ENCODE peak calls at places on chromosomes 4 and X, in five cellular contexts. One of them, this sample, is unnamed.

GRCh38 chr4:111871802-111872201 is 273.5 kb upstream of the FAM241A start:
- DNase-seq in A549: no peak
- DNase-seq in choroid plexus epithelial cell: no peak
- DNase-seq in uterus: no peak
- DNase-seq in GM06990: no peak
- DNase-seq in this sample: no peak

GRCh38 chr4:7763788-7764187 is 175.9 kb downstream of the AFAP1 start:
- DNase-seq in uterus: no peak
- DNase-seq in A549: no peak
- DNase-seq in GM06990: no peak
- DNase-seq in choroid plexus epithelial cell: peak
- DNase-seq in this sample: peak

GRCh38 chr4:94848326-94848725 is 90.6 kb downstream of the BMPR1B start:
- DNase-seq in uterus: no peak
- DNase-seq in GM06990: no peak
- DNase-seq in A549: no peak
- DNase-seq in choroid plexus epithelial cell: no peak
- DNase-seq in this sample: no peak

GRCh38 chr4:73895201-73896177 is 26.3 kb downstream of the CXCL1 start:
- DNase-seq in choroid plexus epithelial cell: peak
- DNase-seq in GM06990: no peak
- DNase-seq in A549: no peak
- DNase-seq in uterus: no peak
- DNase-seq in this sample: no peak

GRCh38 chr4:77636902-77637301 is 31.3 kb downstream of the CXCL13 start:
- DNase-seq in choroid plexus epithelial cell: peak
- DNase-seq in GM06990: no peak
- DNase-seq in uterus: no peak
- DNase-seq in A549: peak
- DNase-seq in this sample: peak

GRCh38 chrX:67523002-67523711 is 20.7 kb upstream of the AR start:
- DNase-seq in choroid plexus epithelial cell: no peak
- DNase-seq in uterus: no peak
- DNase-seq in A549: no peak
- DNase-seq in GM06990: no peak
- DNase-seq in this sample: no peak

GRCh38 chr4:8602686-8603430 is 10.3 kb downstream of the CPZ start:
- DNase-seq in A549: no peak
- DNase-seq in GM06990: no peak
- DNase-seq in uterus: no peak
- DNase-seq in choroid plexus epithelial cell: no peak
- DNase-seq in this sample: no peak

GRCh38 chrX:152299787-152300186 is 151.3 kb downstream of the GABRA3 start:
- DNase-seq in choroid plexus epithelial cell: no peak
- DNase-seq in GM06990: no peak
- DNase-seq in A549: no peak
- DNase-seq in uterus: no peak
- DNase-seq in this sample: no peak

GRCh38 chr4:149749769-149750168 is 65.9 kb downstream of the IQCM start:
- DNase-seq in GM06990: no peak
- DNase-seq in A549: no peak
- DNase-seq in choroid plexus epithelial cell: no peak
- DNase-seq in uterus: no peak
- DNase-seq in this sample: no peak

GRCh38 chr4:10590896-10591295 is 93.7 kb downstream of the CLNK start:
- DNase-seq in uterus: no peak
- DNase-seq in choroid plexus epithelial cell: peak
- DNase-seq in A549: no peak
- DNase-seq in GM06990: no peak
- DNase-seq in this sample: peak

GRCh38 chr4:94739741-94740140 is 18.0 kb upstream of the BMPR1B start:
- DNase-seq in A549: no peak
- DNase-seq in GM06990: no peak
- DNase-seq in uterus: no peak
- DNase-seq in choroid plexus epithelial cell: no peak
- DNase-seq in this sample: no peak

GRCh38 chrX:63750846-63751245 is 34.2 kb downstream of the ARHGEF9 start:
- DNase-seq in uterus: no peak
- DNase-seq in choroid plexus epithelial cell: no peak
- DNase-seq in GM06990: no peak
- DNase-seq in A549: no peak
- DNase-seq in this sample: no peak

GRCh38 chr4:89356086-89356485 is 48.5 kb upstream of the GPRIN3 start:
- DNase-seq in uterus: no peak
- DNase-seq in A549: no peak
- DNase-seq in choroid plexus epithelial cell: no peak
- DNase-seq in GM06990: no peak
- DNase-seq in this sample: no peak

GRCh38 chr4:966266-967112 is 6.9 kb downstream of the DGKQ start:
- DNase-seq in GM06990: no peak
- DNase-seq in A549: no peak
- DNase-seq in uterus: no peak
- DNase-seq in choroid plexus epithelial cell: no peak
- DNase-seq in this sample: no peak

GRCh38 chr4:87011340-87012034 is 76.7 kb downstream of the AFF1 start:
- DNase-seq in choroid plexus epithelial cell: peak
- DNase-seq in A549: peak
- DNase-seq in uterus: peak
- DNase-seq in GM06990: no peak
- DNase-seq in this sample: peak

GRCh38 chr4:71025654-71026053 is 32.2 kb downstream of the DCK start:
- DNase-seq in uterus: no peak
- DNase-seq in choroid plexus epithelial cell: peak
- DNase-seq in A549: no peak
- DNase-seq in GM06990: no peak
- DNase-seq in this sample: peak

GRCh38 chrX:128020701-128021100 is 31.5 kb downstream of the ACTRT1 start:
- DNase-seq in A549: peak
- DNase-seq in GM06990: no peak
- DNase-seq in uterus: no peak
- DNase-seq in choroid plexus epithelial cell: peak
- DNase-seq in this sample: peak

GRCh38 chrX:45847966-45848365 is 647.3 kb upstream of the DIPK2B start:
- DNase-seq in A549: no peak
- DNase-seq in choroid plexus epithelial cell: peak
- DNase-seq in GM06990: no peak
- DNase-seq in uterus: no peak
- DNase-seq in this sample: no peak

GRCh38 chrX:19627081-19627480 is 111.8 kb upstream of the MAP3K15 start:
- DNase-seq in GM06990: no peak
- DNase-seq in A549: no peak
- DNase-seq in choroid plexus epithelial cell: no peak
- DNase-seq in uterus: no peak
- DNase-seq in this sample: no peak

GRCh38 chr4:139557506-139558110 is 1.6 kb upstream of the SETD7 start:
- DNase-seq in GM06990: no peak
- DNase-seq in uterus: no peak
- DNase-seq in choroid plexus epithelial cell: no peak
- DNase-seq in A549: no peak
- DNase-seq in this sample: no peak

GRCh38 chrX:150966235-150966634 is 16.9 kb upstream of the HMGB3 start:
- DNase-seq in uterus: no peak
- DNase-seq in GM06990: no peak
- DNase-seq in choroid plexus epithelial cell: no peak
- DNase-seq in A549: no peak
- DNase-seq in this sample: no peak

GRCh38 chr4:111689214-111689613 is 456.0 kb upstream of the FAM241A start:
- DNase-seq in uterus: peak
- DNase-seq in A549: no peak
- DNase-seq in GM06990: no peak
- DNase-seq in choroid plexus epithelial cell: peak
- DNase-seq in this sample: peak

GRCh38 chrX:7117587-7117986 is 29.9 kb upstream of the STS start:
- DNase-seq in uterus: no peak
- DNase-seq in A549: no peak
- DNase-seq in choroid plexus epithelial cell: no peak
- DNase-seq in GM06990: peak
- DNase-seq in this sample: no peak

GRCh38 chrX:134460861-134461218 is 875 bp downstream of the HPRT1 start:
- DNase-seq in A549: no peak
- DNase-seq in choroid plexus epithelial cell: peak
- DNase-seq in uterus: no peak
- DNase-seq in GM06990: no peak
- DNase-seq in this sample: peak

GRCh38 chrX:129693343-129693742 is 38.6 kb upstream of the APLN start:
- DNase-seq in choroid plexus epithelial cell: no peak
- DNase-seq in A549: no peak
- DNase-seq in uterus: no peak
- DNase-seq in GM06990: no peak
- DNase-seq in this sample: no peak

GRCh38 chr4:1052231-1052671 is 40.8 kb downstream of the FGFRL1 start:
- DNase-seq in choroid plexus epithelial cell: no peak
- DNase-seq in A549: no peak
- DNase-seq in GM06990: no peak
- DNase-seq in uterus: no peak
- DNase-seq in this sample: no peak

GRCh38 chr4:122584517-122584916 is 36.3 kb downstream of the IL21 start:
- DNase-seq in uterus: no peak
- DNase-seq in choroid plexus epithelial cell: peak
- DNase-seq in A549: no peak
- DNase-seq in GM06990: no peak
- DNase-seq in this sample: peak

DNA sequence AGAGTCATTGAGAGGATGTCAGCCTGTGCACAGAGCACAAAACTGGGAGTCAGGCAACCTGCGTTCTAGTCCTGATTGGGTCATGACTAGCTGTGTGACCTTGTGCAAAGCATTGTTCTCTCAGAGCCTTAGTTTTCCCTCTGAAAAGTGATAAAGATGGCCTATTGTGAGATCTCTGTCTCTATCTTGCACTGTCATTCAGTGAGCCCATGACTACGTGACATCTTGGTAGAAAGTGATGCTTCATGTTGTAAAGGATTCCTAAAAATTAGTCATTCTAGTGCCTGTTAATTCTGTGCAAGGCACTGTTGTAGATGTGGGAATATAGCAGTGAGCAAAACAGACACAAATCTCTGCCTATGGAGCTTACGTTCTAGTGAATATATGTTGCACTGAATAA is 2.5 kb downstream of the PGRMC1 start:
- DNase-seq in uterus: no peak
- DNase-seq in A549: no peak
- DNase-seq in choroid plexus epithelial cell: peak
- DNase-seq in GM06990: no peak
- DNase-seq in this sample: no peak
- H3K4me3 ChIP-seq in uterus: no peak
- H3K4me3 ChIP-seq in A549: no peak
- H3K4me3 ChIP-seq in choroid plexus epithelial cell: peak
- H3K4me3 ChIP-seq in GM06990: no peak
- H3K4me3 ChIP-seq in this sample: no peak

DNA sequence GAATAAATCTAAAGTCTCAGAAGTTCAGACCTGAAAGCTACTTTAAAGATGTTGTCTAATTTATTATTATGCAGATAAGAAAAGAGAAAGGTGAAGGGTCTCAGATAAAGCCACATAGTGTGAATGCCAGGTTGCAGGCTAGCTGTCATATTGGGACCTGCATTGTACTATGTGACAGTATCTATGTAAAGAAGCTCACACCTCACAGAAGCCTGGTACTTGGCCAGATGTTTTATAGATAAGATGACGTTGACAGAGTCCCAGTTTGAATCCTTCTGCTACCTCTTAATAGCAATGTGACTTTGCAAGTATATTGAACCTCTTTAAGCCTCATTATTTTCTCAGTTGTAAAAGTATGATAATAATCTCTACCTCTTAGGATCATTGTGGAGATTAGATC is 227.0 kb downstream of the SPRY1 start:
- DNase-seq in choroid plexus epithelial cell: no peak
- DNase-seq in GM06990: no peak
- DNase-seq in uterus: no peak
- DNase-seq in A549: no peak
- DNase-seq in this sample: no peak
- H3K4me3 ChIP-seq in choroid plexus epithelial cell: no peak
- H3K4me3 ChIP-seq in GM06990: no peak
- H3K4me3 ChIP-seq in uterus: no peak
- H3K4me3 ChIP-seq in A549: no peak
- H3K4me3 ChIP-seq in this sample: no peak

GRCh38 chr4:2651546-2651945 is 104.6 kb downstream of the TNIP2 start:
- DNase-seq in choroid plexus epithelial cell: no peak
- DNase-seq in GM06990: no peak
- DNase-seq in A549: no peak
- DNase-seq in uterus: no peak
- DNase-seq in this sample: no peak

GRCh38 chr4:2647403-2648158 is 108.6 kb downstream of the TNIP2 start:
- DNase-seq in choroid plexus epithelial cell: no peak
- DNase-seq in GM06990: no peak
- DNase-seq in uterus: no peak
- DNase-seq in A549: no peak
- DNase-seq in this sample: no peak

GRCh38 chr4:2648159-2648814 is 107.8 kb downstream of the TNIP2 start:
- DNase-seq in A549: no peak
- DNase-seq in GM06990: no peak
- DNase-seq in choroid plexus epithelial cell: no peak
- DNase-seq in uterus: no peak
- DNase-seq in this sample: no peak

GRCh38 chr4:2650276-2650675 is 105.9 kb downstream of the TNIP2 start:
- DNase-seq in choroid plexus epithelial cell: no peak
- DNase-seq in GM06990: no peak
- DNase-seq in A549: no peak
- DNase-seq in uterus: no peak
- DNase-seq in this sample: no peak

GRCh38 chr4:2649604-2650114 is 106.5 kb downstream of the TNIP2 start:
- DNase-seq in A549: no peak
- DNase-seq in uterus: no peak
- DNase-seq in GM06990: no peak
- DNase-seq in choroid plexus epithelial cell: no peak
- DNase-seq in this sample: no peak
- H3K4me3 ChIP-seq in A549: no peak
- H3K4me3 ChIP-seq in uterus: no peak
- H3K4me3 ChIP-seq in GM06990: no peak
- H3K4me3 ChIP-seq in choroid plexus epithelial cell: no peak
- H3K4me3 ChIP-seq in this sample: no peak

DNA sequence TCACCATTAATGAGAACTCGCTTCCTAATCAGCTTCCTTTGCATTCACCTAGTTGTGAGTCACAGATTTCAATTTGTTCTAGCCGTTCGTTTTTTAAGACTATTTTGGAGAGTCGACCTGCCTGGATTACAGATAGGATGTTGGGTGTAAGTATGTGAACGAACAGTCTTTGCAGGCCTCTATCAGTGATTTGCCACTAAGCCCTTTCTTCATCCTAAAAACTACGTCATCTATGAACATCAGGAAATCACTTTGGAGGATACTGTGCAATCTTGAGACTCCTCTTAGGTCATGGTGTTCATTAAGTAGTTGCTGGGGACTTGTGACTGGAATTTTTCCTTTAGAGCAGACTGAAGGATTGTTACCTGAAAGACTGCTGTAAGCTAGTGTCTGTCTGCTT is 1.1 kb downstream of the POLA1 start:
- DNase-seq in uterus: no peak
- DNase-seq in A549: no peak
- DNase-seq in GM06990: no peak
- DNase-seq in choroid plexus epithelial cell: no peak
- DNase-seq in this sample: no peak
- H3K4me3 ChIP-seq in uterus: no peak
- H3K4me3 ChIP-seq in A549: peak
- H3K4me3 ChIP-seq in GM06990: peak
- H3K4me3 ChIP-seq in choroid plexus epithelial cell: no peak
- H3K4me3 ChIP-seq in this sample: no peak

This sample was measured in astrocyte of the spinal cord.